ENCODE peak calls at places on chromosomes 13 and 19, in six cellular contexts. One of them, this sample, is unnamed. For H3K27me3, the result is how much of the 10 kb centered on the place peaks cover.

GRCh38 chr19:47239610-47240296 is 8.8 kb upstream of the BBC3 start:
- DNase-seq in body of pancreas: peak
- DNase-seq in uterus: peak
- DNase-seq in AG04450: no peak
- DNase-seq in iPS DF 6.9: no peak
- DNase-seq in pancreas: peak
- DNase-seq in this sample: no peak

GRCh38 chr19:48988860-48989259 is 4.2 kb downstream of the GYS1 start:
- DNase-seq in uterus: no peak
- DNase-seq in pancreas: no peak
- DNase-seq in AG04450: no peak
- DNase-seq in body of pancreas: no peak
- DNase-seq in iPS DF 6.9: no peak
- DNase-seq in this sample: no peak

GRCh38 chr19:29217591-29217990 is 4.6 kb upstream of the UQCRFS1 start:
- DNase-seq in uterus: no peak
- DNase-seq in body of pancreas: no peak
- DNase-seq in pancreas: no peak
- DNase-seq in iPS DF 6.9: no peak
- DNase-seq in AG04450: no peak
- DNase-seq in this sample: no peak

GRCh38 chr19:35214766-35215422 is 13.6 kb downstream of the FAM187B start:
- DNase-seq in pancreas: no peak
- DNase-seq in iPS DF 6.9: no peak
- DNase-seq in uterus: no peak
- DNase-seq in body of pancreas: no peak
- DNase-seq in AG04450: no peak
- DNase-seq in this sample: no peak

GRCh38 chr19:7597689-7598088 is 2.0 kb downstream of the CAMSAP3 start:
- DNase-seq in iPS DF 6.9: no peak
- DNase-seq in body of pancreas: no peak
- DNase-seq in uterus: no peak
- DNase-seq in pancreas: no peak
- DNase-seq in AG04450: no peak
- DNase-seq in this sample: no peak

GRCh38 chr19:1307320-1307719 is 21.6 kb downstream of the EFNA2 start:
- DNase-seq in uterus: no peak
- DNase-seq in pancreas: no peak
- DNase-seq in AG04450: no peak
- DNase-seq in body of pancreas: no peak
- DNase-seq in iPS DF 6.9: no peak
- DNase-seq in this sample: no peak

GRCh38 chr13:38350114-38350617 is 515 bp downstream of the UFM1 start:
- DNase-seq in body of pancreas: peak
- DNase-seq in AG04450: no peak
- DNase-seq in uterus: peak
- DNase-seq in iPS DF 6.9: no peak
- DNase-seq in pancreas: peak
- DNase-seq in this sample: peak

GRCh38 chr13:95607363-95607762 is 37.1 kb downstream of the DZIP1 start:
- DNase-seq in uterus: no peak
- DNase-seq in pancreas: no peak
- DNase-seq in AG04450: no peak
- DNase-seq in body of pancreas: no peak
- DNase-seq in iPS DF 6.9: no peak
- DNase-seq in this sample: no peak

GRCh38 chr13:100149389-100149788 is 60.5 kb downstream of the PCCA start:
- DNase-seq in pancreas: no peak
- DNase-seq in uterus: no peak
- DNase-seq in iPS DF 6.9: no peak
- DNase-seq in body of pancreas: no peak
- DNase-seq in AG04450: no peak
- DNase-seq in this sample: no peak

GRCh38 chr13:109730832-109731335 is 55.5 kb downstream of the IRS2 start:
- DNase-seq in body of pancreas: no peak
- DNase-seq in iPS DF 6.9: no peak
- DNase-seq in uterus: no peak
- DNase-seq in AG04450: no peak
- DNase-seq in pancreas: no peak
- DNase-seq in this sample: no peak

GRCh38 chr19:33301011-33301899 is 1.1 kb downstream of the CEBPA start:
- DNase-seq in uterus: peak
- DNase-seq in pancreas: no peak
- DNase-seq in iPS DF 6.9: no peak
- DNase-seq in AG04450: no peak
- DNase-seq in body of pancreas: peak
- DNase-seq in this sample: no peak
- H3K4me3 ChIP-seq in uterus: peak
- H3K4me3 ChIP-seq in pancreas: peak
- H3K4me3 ChIP-seq in iPS DF 6.9: peak
- H3K4me3 ChIP-seq in AG04450: no peak
- H3K4me3 ChIP-seq in body of pancreas: peak
- H3K4me3 ChIP-seq in this sample: peak

DNA sequence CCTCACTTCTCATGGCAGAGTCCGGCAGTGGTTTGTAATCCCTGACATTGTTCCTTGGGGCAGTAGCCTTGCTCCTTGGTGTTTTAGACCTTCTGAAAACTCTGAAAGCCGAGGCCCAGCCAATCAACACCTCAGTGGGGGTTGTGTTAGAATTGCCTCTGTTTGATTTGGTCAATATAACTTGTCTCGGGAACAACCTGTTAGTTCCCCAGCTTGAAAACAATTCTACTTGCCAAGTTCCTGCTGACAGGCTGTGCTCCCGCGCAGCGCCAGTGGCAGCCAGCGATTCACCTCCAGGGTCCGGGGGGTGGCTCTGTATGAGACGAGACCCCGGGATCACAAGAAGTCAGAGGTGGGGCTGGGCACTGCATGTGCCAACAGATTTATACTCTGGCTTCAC is 81.4 kb upstream of the MEDAG start:
- DNase-seq in pancreas: no peak
- DNase-seq in iPS DF 6.9: no peak
- DNase-seq in AG04450: no peak
- DNase-seq in body of pancreas: peak
- DNase-seq in uterus: no peak
- DNase-seq in this sample: no peak
- H3K27me3 ChIP-seq in pancreas: under half
- H3K27me3 ChIP-seq in iPS DF 6.9: under half
- H3K27me3 ChIP-seq in AG04450: under half
- H3K27me3 ChIP-seq in body of pancreas: under half
- H3K27me3 ChIP-seq in uterus: under half
- H3K27me3 ChIP-seq in this sample: under half

GRCh38 chr19:30692517-30692870 is 320.3 kb downstream of the ZNF536 start:
- DNase-seq in AG04450: no peak
- DNase-seq in iPS DF 6.9: no peak
- DNase-seq in pancreas: no peak
- DNase-seq in body of pancreas: no peak
- DNase-seq in uterus: peak
- DNase-seq in this sample: no peak
- H3K27ac ChIP-seq in AG04450: no peak
- H3K27ac ChIP-seq in iPS DF 6.9: no peak
- H3K27ac ChIP-seq in pancreas: no peak
- H3K27ac ChIP-seq in body of pancreas: no peak
- H3K27ac ChIP-seq in uterus: peak
- H3K27ac ChIP-seq in this sample: no peak

DNA sequence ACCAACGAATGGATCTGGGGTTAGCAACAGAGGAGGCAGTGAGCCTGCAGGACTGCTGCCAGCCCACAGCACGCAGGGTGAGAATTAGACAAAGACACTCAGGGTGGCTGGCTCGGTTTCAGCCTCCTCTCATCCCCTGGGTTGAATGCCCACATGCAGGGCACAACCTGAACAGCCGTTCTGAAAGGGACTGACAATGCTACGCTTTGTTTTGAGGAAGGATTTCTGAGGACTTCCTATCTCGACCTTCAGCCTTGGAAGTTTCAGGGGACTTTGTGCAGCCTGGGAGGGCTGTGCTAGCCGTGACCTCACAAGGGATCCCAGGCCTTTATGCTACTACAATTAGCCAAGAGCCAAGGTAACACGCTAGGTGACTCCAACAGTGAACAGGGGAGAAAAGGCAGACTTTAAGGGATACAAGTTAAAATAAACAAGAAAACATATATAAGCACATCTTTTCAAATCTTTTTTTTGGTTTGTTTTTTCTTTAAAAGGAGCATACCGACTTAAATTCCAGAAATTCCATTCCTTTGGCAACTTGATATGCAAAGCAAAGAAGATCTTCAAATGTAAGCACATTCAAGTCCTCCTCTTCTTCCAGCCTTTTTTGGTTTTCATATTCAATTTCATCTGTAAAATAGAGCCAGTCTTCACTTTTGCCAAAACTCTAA is 34.5 kb upstream of the URAD start:
- DNase-seq in pancreas: peak
- DNase-seq in uterus: no peak
- DNase-seq in AG04450: no peak
- DNase-seq in body of pancreas: peak
- DNase-seq in iPS DF 6.9: peak
- DNase-seq in this sample: no peak
- H3K4me3 ChIP-seq in pancreas: no peak
- H3K4me3 ChIP-seq in uterus: no peak
- H3K4me3 ChIP-seq in AG04450: no peak
- H3K4me3 ChIP-seq in body of pancreas: no peak
- H3K4me3 ChIP-seq in iPS DF 6.9: no peak
- H3K4me3 ChIP-seq in this sample: no peak

GRCh38 chr13:112054616-112055015 is 12.3 kb upstream of the SOX1 start:
- DNase-seq in pancreas: no peak
- DNase-seq in iPS DF 6.9: no peak
- DNase-seq in AG04450: no peak
- DNase-seq in uterus: no peak
- DNase-seq in body of pancreas: no peak
- DNase-seq in this sample: no peak
- H3K27me3 ChIP-seq in pancreas: under half
- H3K27me3 ChIP-seq in iPS DF 6.9: half or more
- H3K27me3 ChIP-seq in AG04450: half or more
- H3K27me3 ChIP-seq in uterus: under half
- H3K27me3 ChIP-seq in body of pancreas: under half
- H3K27me3 ChIP-seq in this sample: half or more

GRCh38 chr13:102322211-102322610 is 79.6 kb downstream of the FGF14 start:
- DNase-seq in uterus: no peak
- DNase-seq in AG04450: no peak
- DNase-seq in pancreas: no peak
- DNase-seq in iPS DF 6.9: no peak
- DNase-seq in body of pancreas: no peak
- DNase-seq in this sample: no peak

GRCh38 chr13:102317593-102317992 is 84.3 kb downstream of the FGF14 start:
- DNase-seq in AG04450: no peak
- DNase-seq in body of pancreas: peak
- DNase-seq in iPS DF 6.9: no peak
- DNase-seq in pancreas: peak
- DNase-seq in uterus: peak
- DNase-seq in this sample: peak

GRCh38 chr13:102323012-102323411 is 78.8 kb downstream of the FGF14 start:
- DNase-seq in AG04450: no peak
- DNase-seq in pancreas: no peak
- DNase-seq in body of pancreas: no peak
- DNase-seq in uterus: no peak
- DNase-seq in iPS DF 6.9: no peak
- DNase-seq in this sample: no peak

GRCh38 chr13:102316732-102317131 is 85.1 kb downstream of the FGF14 start:
- DNase-seq in AG04450: no peak
- DNase-seq in iPS DF 6.9: no peak
- DNase-seq in uterus: no peak
- DNase-seq in body of pancreas: no peak
- DNase-seq in pancreas: no peak
- DNase-seq in this sample: no peak

DNA sequence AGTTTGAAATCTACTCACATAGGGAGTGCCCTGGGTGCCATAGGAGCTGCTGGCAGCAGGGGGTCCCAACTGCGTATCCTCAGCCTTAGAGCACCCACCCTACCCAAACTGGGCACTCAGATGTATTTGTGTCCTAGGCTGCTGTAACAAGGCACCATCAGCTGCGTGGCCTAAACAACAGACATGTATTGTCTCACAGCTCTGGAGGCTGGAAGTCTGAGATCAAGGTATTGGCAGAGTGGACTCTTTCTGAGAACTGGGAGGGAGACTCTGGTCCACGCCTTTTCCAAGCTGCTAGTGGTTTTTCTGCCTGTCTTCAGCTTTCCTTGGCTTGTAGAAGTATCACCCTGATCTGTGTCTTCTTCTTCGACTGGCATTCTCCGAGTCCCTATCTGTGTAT is 83.6 kb downstream of the FGF14 start:
- DNase-seq in iPS DF 6.9: no peak
- DNase-seq in AG04450: no peak
- DNase-seq in body of pancreas: no peak
- DNase-seq in uterus: no peak
- DNase-seq in pancreas: no peak
- DNase-seq in this sample: no peak
- H3K27ac ChIP-seq in iPS DF 6.9: no peak
- H3K27ac ChIP-seq in AG04450: no peak
- H3K27ac ChIP-seq in body of pancreas: no peak
- H3K27ac ChIP-seq in uterus: peak
- H3K27ac ChIP-seq in pancreas: no peak
- H3K27ac ChIP-seq in this sample: peak

GRCh38 chr19:12497032-12497431 is 12.4 kb upstream of the ZNF709 start:
- DNase-seq in AG04450: no peak
- DNase-seq in uterus: no peak
- DNase-seq in body of pancreas: no peak
- DNase-seq in pancreas: no peak
- DNase-seq in iPS DF 6.9: no peak
- DNase-seq in this sample: no peak

GRCh38 chr19:12495002-12495802 is 10.6 kb upstream of the ZNF709 start:
- DNase-seq in pancreas: peak
- DNase-seq in body of pancreas: peak
- DNase-seq in AG04450: peak
- DNase-seq in iPS DF 6.9: peak
- DNase-seq in uterus: peak
- DNase-seq in this sample: peak

GRCh38 chr19:12494260-12494860 is 9.7 kb upstream of the ZNF709 start:
- DNase-seq in AG04450: no peak
- DNase-seq in pancreas: no peak
- DNase-seq in body of pancreas: no peak
- DNase-seq in iPS DF 6.9: no peak
- DNase-seq in uterus: no peak
- DNase-seq in this sample: no peak

DNA sequence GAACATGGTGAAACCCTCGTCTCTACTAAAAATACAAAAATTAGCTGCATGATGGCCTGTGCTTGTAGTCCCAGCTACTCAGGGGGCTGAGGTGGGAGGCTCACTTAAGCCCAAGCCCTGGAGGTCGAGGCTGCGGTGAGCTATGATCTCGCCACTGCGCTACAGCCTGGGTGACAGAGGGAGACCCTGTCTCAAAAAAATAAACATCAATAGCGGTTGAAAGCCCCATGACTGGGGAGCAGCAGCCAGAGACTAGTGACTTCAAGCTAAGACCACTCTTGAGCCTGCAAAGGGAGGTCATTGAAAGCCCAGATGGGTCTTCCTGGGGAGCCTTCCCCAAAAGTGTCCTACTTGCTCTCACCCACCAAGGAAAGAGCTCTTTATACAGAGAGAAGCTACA is 11.9 kb upstream of the ZNF709 start:
- DNase-seq in pancreas: no peak
- DNase-seq in iPS DF 6.9: no peak
- DNase-seq in uterus: no peak
- DNase-seq in body of pancreas: no peak
- DNase-seq in AG04450: no peak
- DNase-seq in this sample: no peak
- H3K4me3 ChIP-seq in pancreas: no peak
- H3K4me3 ChIP-seq in iPS DF 6.9: no peak
- H3K4me3 ChIP-seq in uterus: no peak
- H3K4me3 ChIP-seq in body of pancreas: no peak
- H3K4me3 ChIP-seq in AG04450: no peak
- H3K4me3 ChIP-seq in this sample: no peak